ENCODE peak calls at places on chromosomes 16 and 17, in five cellular contexts. F is CD8-positive, alpha-beta T cell; Y is tibial artery; O is GM23338; H is H9. R is an unnamed sample. For H3K27me3 and H3K4me1, the result is how much of the 10 kb centered on the place peaks cover.

GRCh38 chr16:19505600-19506303 is 16.1 kb downstream of the GDE1 start:
- DNase-seq in F (no peak), Y (no peak), O (no peak), H (no peak), R (no peak)

GRCh38 chr16:74667215-74667765 is 613 bp upstream of the RFWD3 start:
- DNase-seq in F (no peak), Y (peak), O (peak), H (peak), R (peak)

GRCh38 chr17:46003907-46004748 is 5.1 kb downstream of the STH start:
- DNase-seq in F (no peak), Y (no peak), O (no peak), H (no peak), R (peak)

GRCh38 chr17:44324571-44325275 is at the start of gene SLC25A39:
- DNase-seq in F (peak), Y (peak), O (peak), H (peak), R (peak)

GRCh38 chr17:73278465-73279453 is 17.1 kb upstream of the CPSF4L start:
- DNase-seq in F (no peak), Y (peak), O (no peak), H (peak), R (peak)

GRCh38 chr17:70875729-70876344 is 706.5 kb downstream of the KCNJ2 start:
- DNase-seq in F (no peak), Y (no peak), O (no peak), H (no peak), R (no peak)

GRCh38 chr16:88698694-88699045 is 7.5 kb downstream of the RNF166 start:
- DNase-seq in F (no peak), Y (no peak), O (no peak), H (no peak), R (no peak)

GRCh38 chr17:2379489-2380224 is 21.2 kb downstream of the MNT start:
- DNase-seq in F (no peak), Y (no peak), O (no peak), H (no peak), R (no peak)

GRCh38 chr17:48961516-48962233 is 6.7 kb downstream of the GIP start:
- DNase-seq in F (no peak), Y (no peak), O (peak), H (peak), R (no peak)

GRCh38 chr17:59668816-59669215 is 38.4 kb downstream of the PTRH2 start:
- DNase-seq in F (no peak), Y (no peak), O (no peak), H (no peak), R (no peak)

GRCh38 chr17:49191407-49191916 is 18.9 kb downstream of the GNGT2 start:
- DNase-seq in F (no peak), Y (no peak), O (no peak), H (no peak), R (no peak)

GRCh38 chr17:47605006-47605405 is 44.7 kb upstream of the KPNB1 start:
- DNase-seq in F (no peak), Y (no peak), O (no peak), H (no peak), R (no peak)

GRCh38 chr16:4193920-4194319 is 48.0 kb downstream of the SRL start:
- DNase-seq in F (no peak), Y (no peak), O (no peak), H (no peak), R (no peak)

GRCh38 chr17:28482551-28483199 is 9.2 kb downstream of the SLC13A2 start:
- DNase-seq in F (no peak), Y (no peak), O (no peak), H (no peak), R (no peak)

GRCh38 chr17:79737046-79737921 is 6.5 kb downstream of the ENPP7 start:
- DNase-seq in F (no peak), Y (no peak), O (no peak), H (no peak), R (no peak)

GRCh38 chr17:79738643-79739042 is 7.9 kb downstream of the ENPP7 start:
- DNase-seq in F (no peak), Y (no peak), O (no peak), H (no peak), R (no peak)

GRCh38 chr17:79740413-79740812 is 9.7 kb downstream of the ENPP7 start:
- DNase-seq in F (no peak), Y (no peak), O (no peak), H (no peak), R (no peak)

GRCh38 chr17:79739148-79740062 is 8.7 kb downstream of the ENPP7 start:
- DNase-seq in F (no peak), Y (no peak), O (no peak), H (no peak), R (no peak)

GRCh38 chr17:79737922-79738578 is 7.3 kb downstream of the ENPP7 start:
- DNase-seq in F (no peak), Y (no peak), O (no peak), H (no peak), R (no peak)
- H3K27me3 ChIP-seq in F (under half), Y (under half), O (under half), H (under half), R (under half)

GRCh38 chr17:82862758-82863645 is 23.2 kb upstream of the ZNF750 start:
- DNase-seq in F (no peak), Y (no peak), O (no peak), H (no peak), R (no peak)
- H3K4me1 ChIP-seq in F (half or more), Y (under half), O (under half), H (under half), R (under half)

DNA sequence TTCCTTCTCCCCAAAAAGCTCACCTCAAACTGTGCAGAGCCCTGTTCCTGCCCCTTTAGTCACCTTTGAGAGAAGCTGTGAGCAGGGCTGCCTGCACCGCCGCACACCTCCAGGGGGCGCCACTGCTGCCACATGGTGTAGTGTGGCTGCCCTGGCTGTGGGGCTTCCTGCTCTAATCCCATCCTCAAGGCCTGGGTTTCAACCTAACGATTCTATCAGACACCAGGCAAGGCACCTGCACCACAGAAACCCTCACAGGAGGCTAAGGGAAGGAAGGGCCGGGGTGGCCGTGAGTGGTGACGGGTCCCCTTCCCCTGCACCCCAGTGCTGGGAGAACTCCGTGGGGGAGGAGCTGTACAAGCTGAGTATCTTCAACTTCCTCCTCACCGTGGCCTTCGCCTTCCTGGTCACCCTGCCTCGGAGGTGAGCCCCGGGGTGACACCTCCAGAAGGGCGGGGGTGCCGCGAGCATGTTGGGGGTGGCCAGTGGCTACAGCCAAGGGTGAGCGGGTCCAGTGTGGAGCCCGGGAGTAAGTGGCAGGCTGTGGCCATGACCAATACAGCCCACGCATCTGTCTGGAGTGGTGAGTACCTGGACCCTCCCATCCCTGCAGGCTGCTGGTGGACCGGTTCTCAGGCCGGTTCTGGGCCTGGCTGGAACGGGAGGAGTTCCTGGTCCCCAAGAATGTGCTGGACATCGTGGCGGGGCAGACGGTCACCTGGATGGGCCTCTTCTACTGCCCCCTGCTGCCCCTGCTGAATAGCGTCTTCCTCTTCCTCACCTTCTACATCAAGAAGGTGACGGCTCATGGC is 7.0 kb downstream of the TMC8 start:
- DNase-seq in F (no peak), Y (no peak), O (peak), H (peak), R (peak)
- TF ChIP-seq CTCF in F (peak), Y (no peak), O (peak), H (peak), R (peak)

GRCh38 chr17:42673266-42673884 is 3.4 kb downstream of the PLEKHH3 start:
- DNase-seq in F (no peak), Y (no peak), O (no peak), H (no peak), R (no peak)

GRCh38 chr17:42675984-42676423 is 790 bp downstream of the PLEKHH3 start:
- DNase-seq in F (no peak), Y (peak), O (peak), H (peak), R (peak)

GRCh38 chr17:42675348-42675983 is 1.3 kb downstream of the PLEKHH3 start:
- DNase-seq in F (no peak), Y (no peak), O (peak), H (peak), R (peak)

GRCh38 chr17:42673885-42674754 is 2.7 kb downstream of the PLEKHH3 start:
- DNase-seq in F (no peak), Y (peak), O (peak), H (peak), R (peak)

DNA sequence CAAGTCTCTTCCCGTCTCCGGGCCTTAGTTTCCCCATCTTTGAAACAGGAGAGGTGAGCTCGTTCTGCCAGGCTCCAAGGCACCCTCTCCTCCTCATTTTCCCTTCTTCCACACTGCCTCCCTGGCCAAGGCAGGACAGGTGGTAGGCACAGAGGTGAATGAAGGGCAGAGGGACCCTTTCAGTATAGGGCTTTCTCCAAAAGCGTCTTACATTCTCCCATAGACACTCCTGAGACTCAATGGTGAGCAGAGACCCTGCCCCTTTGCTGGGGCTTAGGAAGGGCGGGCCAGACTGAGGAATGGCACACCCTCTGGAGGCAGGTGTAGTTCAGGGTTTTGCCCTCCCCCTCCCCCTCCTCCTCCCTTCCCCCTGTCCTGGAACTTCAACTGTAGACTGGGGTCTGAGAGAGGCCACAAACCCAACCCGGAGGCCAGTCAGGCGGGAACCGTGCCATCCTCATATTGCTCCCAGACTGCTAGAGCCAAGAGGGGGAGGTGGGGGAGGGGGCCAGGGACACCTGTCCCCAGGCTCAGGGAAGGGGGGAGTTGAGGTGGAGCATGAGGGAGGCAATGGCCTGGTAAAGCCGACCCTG is 1.9 kb downstream of the PLEKHH3 start:
- DNase-seq in F (no peak), Y (no peak), O (peak), H (peak), R (no peak)
- H3K27me3 ChIP-seq in F (under half), Y (under half), O (half or more), H (under half), R (under half)

DNA sequence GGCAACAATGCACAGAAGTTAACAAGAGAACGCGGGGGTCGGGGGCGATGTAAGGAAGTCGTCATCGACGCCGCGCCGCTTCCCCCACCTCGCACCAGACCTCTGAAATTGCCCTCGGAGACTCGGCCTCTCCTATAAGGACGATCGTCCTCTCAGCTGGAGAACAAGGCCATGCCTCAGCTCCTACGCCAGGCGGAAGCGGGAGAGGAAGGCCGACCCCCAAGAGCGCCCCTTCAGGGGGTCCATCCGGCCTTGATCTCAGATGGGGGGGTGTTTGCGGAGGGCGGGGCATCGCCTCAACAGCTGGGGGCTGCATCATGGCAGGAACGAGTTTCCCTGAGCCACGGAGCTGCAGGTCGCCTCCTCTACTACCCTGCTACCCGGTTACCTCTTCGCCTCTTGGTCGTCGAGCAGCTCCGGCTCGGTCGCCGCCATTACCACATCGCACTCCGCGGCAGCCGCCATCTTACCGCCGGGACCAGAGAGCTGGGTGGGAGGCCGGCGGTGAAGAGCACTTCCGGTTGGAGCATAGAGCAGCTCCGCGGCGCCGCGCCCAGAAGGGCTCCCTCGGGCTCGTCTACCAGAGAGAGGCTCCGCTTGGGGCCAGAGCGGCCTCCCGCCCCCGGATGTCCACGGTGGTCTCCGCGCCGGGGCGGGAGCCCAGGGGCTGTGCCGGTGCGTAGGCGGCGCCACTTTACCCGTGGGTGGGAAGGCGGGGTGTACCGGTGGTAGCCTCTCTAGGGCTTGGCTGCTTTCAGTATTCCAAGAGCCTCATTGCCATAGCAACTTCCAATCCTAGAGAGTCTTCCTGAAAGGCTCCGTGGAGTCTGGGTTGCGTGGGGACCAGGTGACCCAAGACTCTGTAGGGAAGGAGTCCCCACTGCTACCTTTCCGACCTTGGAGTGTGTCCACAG is at the start of gene DNAJC7:
- DNase-seq in F (peak), Y (peak), O (peak), H (peak), R (peak)
- H3K4me1 ChIP-seq in F (half or more), Y (half or more), O (under half), H (under half), R (under half)

GRCh38 chr16:57830890-57831484 is 28.7 kb upstream of the KIFC3 start:
- DNase-seq in F (no peak), Y (no peak), O (no peak), H (no peak), R (no peak)

GRCh38 chr16:57826040-57826434 is 23.7 kb upstream of the KIFC3 start:
- DNase-seq in F (no peak), Y (no peak), O (no peak), H (no peak), R (no peak)

GRCh38 chr16:57826706-57827625 is 24.7 kb upstream of the KIFC3 start:
- DNase-seq in F (no peak), Y (no peak), O (no peak), H (no peak), R (peak)

GRCh38 chr16:57829969-57830360 is 27.7 kb upstream of the KIFC3 start:
- DNase-seq in F (no peak), Y (no peak), O (no peak), H (no peak), R (no peak)

GRCh38 chr16:57828272-57829161 is 26.2 kb upstream of the KIFC3 start:
- DNase-seq in F (no peak), Y (no peak), O (peak), H (no peak), R (no peak)
- TF ChIP-seq CTCF in F (no peak), Y (no peak), O (peak), H (peak), R (peak)

GRCh38 chr17:33303254-33303653 is 10.2 kb upstream of the ASIC2 start:
- DNase-seq in F (no peak), Y (no peak), O (no peak), H (no peak), R (no peak)

GRCh38 chr17:33297643-33298042 is 4.5 kb upstream of the ASIC2 start:
- DNase-seq in F (no peak), Y (no peak), O (no peak), H (no peak), R (no peak)

GRCh38 chr17:33299115-33299514 is 6.0 kb upstream of the ASIC2 start:
- DNase-seq in F (no peak), Y (no peak), O (no peak), H (no peak), R (no peak)

DNA sequence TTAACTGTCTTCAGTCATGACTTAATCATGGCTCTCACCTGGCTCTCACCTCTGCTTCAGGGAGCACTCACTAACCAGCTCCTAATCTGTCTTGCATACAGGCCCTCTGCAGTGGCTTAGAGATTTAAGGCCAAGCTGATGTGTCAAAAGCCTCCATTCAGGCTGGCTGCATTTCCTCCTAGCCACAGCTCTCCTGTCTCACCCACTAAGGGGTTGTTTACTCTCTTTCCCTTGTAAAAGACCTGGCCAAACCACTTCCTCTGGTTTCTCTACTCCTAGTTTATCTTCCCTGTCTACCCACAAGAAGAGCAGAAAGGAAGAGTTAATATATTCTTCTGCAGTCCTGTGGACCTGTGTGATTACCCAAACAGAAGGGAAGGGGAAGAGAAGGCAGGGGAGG is 9.3 kb upstream of the ASIC2 start:
- DNase-seq in F (no peak), Y (no peak), O (no peak), H (no peak), R (no peak)
- H3K27me3 ChIP-seq in F (under half), Y (under half), O (under half), H (under half), R (under half)

DNA sequence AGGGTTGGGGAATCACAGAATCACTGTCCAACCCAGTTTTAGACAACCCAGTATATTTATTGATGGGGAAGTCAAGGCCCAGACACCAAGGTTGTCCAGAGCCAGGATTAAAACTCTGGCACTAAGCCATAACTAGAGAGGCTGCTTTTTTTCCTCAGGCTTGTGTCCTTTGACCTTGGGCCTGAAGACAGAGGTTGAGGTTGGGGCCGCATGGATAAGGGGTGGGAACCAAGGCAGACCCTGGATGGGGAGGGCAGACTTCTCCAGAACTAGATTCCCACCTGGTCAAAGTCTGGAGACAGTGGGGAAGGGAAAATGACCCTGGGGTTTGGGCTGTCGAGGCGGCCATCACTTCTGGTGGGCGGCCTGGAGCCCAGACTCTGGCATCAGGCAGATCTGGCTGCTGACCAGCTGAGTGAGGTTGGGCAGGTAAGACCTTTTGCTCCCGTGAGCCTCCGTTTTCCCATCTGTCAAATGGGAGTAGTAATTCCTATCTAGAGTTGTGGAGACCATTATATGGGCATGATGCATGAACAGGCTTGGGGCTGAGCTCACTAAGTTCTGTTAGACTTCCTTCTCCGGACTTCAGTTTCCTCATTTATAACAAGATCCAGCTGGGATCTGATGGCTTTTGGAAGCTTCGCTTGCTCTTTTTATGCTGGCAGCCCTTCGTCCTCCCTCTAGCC is 17.9 kb downstream of the IGFBP4 start:
- DNase-seq in F (no peak), Y (no peak), O (no peak), H (no peak), R (peak)
- H3K4me1 ChIP-seq in F (under half), Y (under half), O (under half), H (under half), R (half or more)

GRCh38 chr16:72847187-72848044 is 200.5 kb downstream of the ZFHX3 start:
- DNase-seq in F (no peak), Y (no peak), O (peak), H (peak), R (peak)
- TF ChIP-seq CTCF in F (no peak), Y (peak), O (peak), H (peak), R (peak)

DNA sequence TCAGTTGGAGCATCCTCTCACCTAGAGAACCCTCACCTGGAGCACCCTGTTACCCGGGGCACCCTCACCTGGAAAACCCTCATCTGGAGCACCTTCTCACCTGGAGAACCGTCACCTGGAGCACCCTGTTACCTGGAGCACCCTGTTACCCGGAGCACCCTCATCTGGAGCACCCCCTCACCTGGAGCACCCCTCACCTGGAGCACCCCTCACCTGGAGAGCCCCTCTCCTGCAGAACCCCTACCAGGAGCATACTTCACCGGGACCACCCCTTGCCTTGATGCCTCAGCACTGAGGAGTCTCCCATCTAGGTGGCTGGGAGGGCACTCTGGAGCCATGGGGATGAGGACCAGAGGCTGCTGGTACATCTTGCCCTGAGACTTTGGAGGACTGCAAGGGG is 3.4 kb upstream of the FBXL16 start:
- DNase-seq in F (no peak), Y (no peak), O (no peak), H (no peak), R (no peak)
- H3K27me3 ChIP-seq in F (under half), Y (under half), O (half or more), H (under half), R (under half)

R was measured in BE2C.